ENCODE peak calls at places on chromosomes 13 and 19, in four cellular contexts. One of them, this sample, is unnamed.
A peak's percentile ranks its signal among the peaks of the same experiment; 100 is the strongest.

GRCh38 chr13:34816543-34816942 is 125.5 kb upstream of the NBEA start:
- DNase-seq in progenitor cell of endocrine pancreas: no peak
- DNase-seq in AG08395: peak; percentile 40
- DNase-seq in NCI-H1092: no peak
- DNase-seq in this sample: peak; percentile 5

GRCh38 chr13:24683833-24684599 is 3.8 kb downstream of the ATP12A start:
- DNase-seq in progenitor cell of endocrine pancreas: peak; percentile 67
- DNase-seq in AG08395: peak; percentile 76
- DNase-seq in NCI-H1092: peak; percentile 8
- DNase-seq in this sample: peak; percentile 80

GRCh38 chr13:44052843-44053607 is 173.3 kb downstream of the LACC1 start:
- DNase-seq in progenitor cell of endocrine pancreas: no peak
- DNase-seq in AG08395: peak; percentile 32
- DNase-seq in NCI-H1092: no peak
- DNase-seq in this sample: peak; percentile 82

GRCh38 chr19:3522421-3523360 is 16.3 kb upstream of the TEKTIP1 start:
- DNase-seq in progenitor cell of endocrine pancreas: no peak
- DNase-seq in AG08395: no peak
- DNase-seq in NCI-H1092: no peak
- DNase-seq in this sample: no peak

GRCh38 chr13:98315466-98315865 is 138.4 kb upstream of the RNF113B start:
- DNase-seq in progenitor cell of endocrine pancreas: no peak
- DNase-seq in AG08395: peak; percentile 82
- DNase-seq in NCI-H1092: no peak
- DNase-seq in this sample: no peak

GRCh38 chr19:23071087-23071511 is 45.7 kb upstream of the ZNF730 start:
- DNase-seq in progenitor cell of endocrine pancreas: no peak
- DNase-seq in AG08395: peak; percentile 31
- DNase-seq in NCI-H1092: peak; percentile 22
- DNase-seq in this sample: peak; percentile 35

GRCh38 chr13:103873725-103874124 is 807.5 kb upstream of the SLC10A2 start:
- DNase-seq in progenitor cell of endocrine pancreas: no peak
- DNase-seq in AG08395: no peak
- DNase-seq in NCI-H1092: no peak
- DNase-seq in this sample: no peak

GRCh38 chr13:74070065-74070464 is 64.1 kb downstream of the KLF12 start:
- DNase-seq in progenitor cell of endocrine pancreas: no peak
- DNase-seq in AG08395: no peak
- DNase-seq in NCI-H1092: no peak
- DNase-seq in this sample: no peak

GRCh38 chr19:46014534-46014933 is 8.3 kb downstream of the PGLYRP1 start:
- DNase-seq in progenitor cell of endocrine pancreas: no peak
- DNase-seq in AG08395: no peak
- DNase-seq in NCI-H1092: no peak
- DNase-seq in this sample: no peak

GRCh38 chr19:3375221-3376088 is 9.1 kb downstream of the NFIC start:
- DNase-seq in progenitor cell of endocrine pancreas: no peak
- DNase-seq in AG08395: no peak
- DNase-seq in NCI-H1092: no peak
- DNase-seq in this sample: no peak

GRCh38 chr19:13153627-13154240 is 3.5 kb downstream of the IER2 start:
- DNase-seq in progenitor cell of endocrine pancreas: peak; percentile 23
- DNase-seq in AG08395: no peak
- DNase-seq in NCI-H1092: peak; percentile 50
- DNase-seq in this sample: peak; percentile 49

GRCh38 chr13:110887242-110887954 is 27.5 kb downstream of the ANKRD10 start:
- DNase-seq in progenitor cell of endocrine pancreas: no peak
- DNase-seq in AG08395: no peak
- DNase-seq in NCI-H1092: no peak
- DNase-seq in this sample: no peak

GRCh38 chr19:18377026-18377425 is 8.9 kb upstream of the GDF15 start:
- DNase-seq in progenitor cell of endocrine pancreas: no peak
- DNase-seq in AG08395: no peak
- DNase-seq in NCI-H1092: no peak
- DNase-seq in this sample: no peak

GRCh38 chr19:30498707-30499106 is 126.5 kb downstream of the ZNF536 start:
- DNase-seq in progenitor cell of endocrine pancreas: no peak
- DNase-seq in AG08395: no peak
- DNase-seq in NCI-H1092: no peak
- DNase-seq in this sample: peak; percentile 6

GRCh38 chr13:38943231-38943630 is 47.4 kb downstream of the STOML3 start:
- DNase-seq in progenitor cell of endocrine pancreas: no peak
- DNase-seq in AG08395: no peak
- DNase-seq in NCI-H1092: no peak
- DNase-seq in this sample: no peak

GRCh38 chr19:18470153-18470552 is 32.2 kb upstream of the ISYNA1 start:
- DNase-seq in progenitor cell of endocrine pancreas: no peak
- DNase-seq in AG08395: peak; percentile 45
- DNase-seq in NCI-H1092: no peak
- DNase-seq in this sample: no peak

GRCh38 chr19:15249912-15250634 is 17.8 kb upstream of the EPHX3 start:
- DNase-seq in progenitor cell of endocrine pancreas: no peak
- DNase-seq in AG08395: peak; percentile 89
- DNase-seq in NCI-H1092: no peak
- DNase-seq in this sample: no peak

GRCh38 chr13:61470801-61471200 is 55.2 kb upstream of the PCDH20 start:
- DNase-seq in progenitor cell of endocrine pancreas: no peak
- DNase-seq in AG08395: no peak
- DNase-seq in NCI-H1092: no peak
- DNase-seq in this sample: no peak

GRCh38 chr13:110830331-110830730 is 84.5 kb downstream of the ANKRD10 start:
- DNase-seq in progenitor cell of endocrine pancreas: no peak
- DNase-seq in AG08395: no peak
- DNase-seq in NCI-H1092: no peak
- DNase-seq in this sample: no peak

GRCh38 chr13:42478531-42479156 is 95.3 kb upstream of the TNFSF11 start:
- DNase-seq in progenitor cell of endocrine pancreas: no peak
- DNase-seq in AG08395: no peak
- DNase-seq in NCI-H1092: no peak
- DNase-seq in this sample: peak; percentile 59

GRCh38 chr19:6674868-6675305 is 4.9 kb upstream of the TNFSF14 start:
- DNase-seq in progenitor cell of endocrine pancreas: no peak
- DNase-seq in AG08395: peak; percentile 91
- DNase-seq in NCI-H1092: no peak
- DNase-seq in this sample: peak; percentile 82

GRCh38 chr19:13154911-13155471 is 4.8 kb downstream of the IER2 start:
- DNase-seq in progenitor cell of endocrine pancreas: peak; percentile 93
- DNase-seq in AG08395: peak; percentile 14
- DNase-seq in NCI-H1092: no peak
- DNase-seq in this sample: peak; percentile 53

GRCh38 chr13:34038326-34039068 is 220.5 kb downstream of the RFC3 start:
- DNase-seq in progenitor cell of endocrine pancreas: no peak
- DNase-seq in AG08395: no peak
- DNase-seq in NCI-H1092: no peak
- DNase-seq in this sample: no peak

GRCh38 chr13:39419866-39420265 is 183.1 kb downstream of the LHFPL6 start:
- DNase-seq in progenitor cell of endocrine pancreas: no peak
- DNase-seq in AG08395: no peak
- DNase-seq in NCI-H1092: peak; percentile 77
- DNase-seq in this sample: peak; percentile 13

GRCh38 chr13:110520431-110521295 is 40.9 kb downstream of the RAB20 start:
- DNase-seq in progenitor cell of endocrine pancreas: no peak
- DNase-seq in AG08395: peak; percentile 82
- DNase-seq in NCI-H1092: peak; percentile 25
- DNase-seq in this sample: no peak

GRCh38 chr13:80979035-80979641 is 638.2 kb upstream of the SPRY2 start:
- DNase-seq in progenitor cell of endocrine pancreas: no peak
- DNase-seq in AG08395: peak; percentile 41
- DNase-seq in NCI-H1092: peak; percentile 68
- DNase-seq in this sample: peak; percentile 87